ENCODE peak calls at places on chromosomes 3 and 15, in ten cellular contexts. One of them, this sample, is unnamed.

GRCh38 chr3:74537164-74537563 is 77.3 kb downstream of the CNTN3 start:
- DNase-seq in lower leg skin: peak
- DNase-seq in amygdala: no peak
- DNase-seq in naive thymus-derived CD8-positive, alpha-beta T cell: no peak
- DNase-seq in GM20000: no peak
- DNase-seq in mesothelial cell of epicardium: no peak
- DNase-seq in progenitor cell of endocrine pancreas: no peak
- DNase-seq in NCI-H774: no peak
- DNase-seq in T47D: no peak
- DNase-seq in endodermal cell: no peak
- DNase-seq in this sample: no peak

GRCh38 chr3:77186728-77187127 is 146.8 kb downstream of the ROBO2 start:
- DNase-seq in lower leg skin: no peak
- DNase-seq in amygdala: no peak
- DNase-seq in naive thymus-derived CD8-positive, alpha-beta T cell: no peak
- DNase-seq in GM20000: no peak
- DNase-seq in mesothelial cell of epicardium: no peak
- DNase-seq in progenitor cell of endocrine pancreas: no peak
- DNase-seq in NCI-H774: no peak
- DNase-seq in T47D: no peak
- DNase-seq in endodermal cell: no peak
- DNase-seq in this sample: no peak

GRCh38 chr3:122789585-122790273 is 3.9 kb downstream of the HSPBAP1 start:
- DNase-seq in lower leg skin: no peak
- DNase-seq in amygdala: no peak
- DNase-seq in naive thymus-derived CD8-positive, alpha-beta T cell: no peak
- DNase-seq in GM20000: no peak
- DNase-seq in mesothelial cell of epicardium: no peak
- DNase-seq in progenitor cell of endocrine pancreas: no peak
- DNase-seq in NCI-H774: no peak
- DNase-seq in T47D: no peak
- DNase-seq in endodermal cell: no peak
- DNase-seq in this sample: no peak

GRCh38 chr3:55370272-55370671 is 116.8 kb downstream of the WNT5A start:
- DNase-seq in lower leg skin: no peak
- DNase-seq in amygdala: no peak
- DNase-seq in naive thymus-derived CD8-positive, alpha-beta T cell: no peak
- DNase-seq in GM20000: no peak
- DNase-seq in mesothelial cell of epicardium: no peak
- DNase-seq in progenitor cell of endocrine pancreas: no peak
- DNase-seq in NCI-H774: no peak
- DNase-seq in T47D: no peak
- DNase-seq in endodermal cell: no peak
- DNase-seq in this sample: no peak

GRCh38 chr3:8767667-8768363 is 1.6 kb downstream of the OXTR start:
- DNase-seq in lower leg skin: no peak
- DNase-seq in amygdala: no peak
- DNase-seq in naive thymus-derived CD8-positive, alpha-beta T cell: no peak
- DNase-seq in GM20000: peak
- DNase-seq in mesothelial cell of epicardium: no peak
- DNase-seq in progenitor cell of endocrine pancreas: peak
- DNase-seq in NCI-H774: peak
- DNase-seq in T47D: peak
- DNase-seq in endodermal cell: peak
- DNase-seq in this sample: peak

GRCh38 chr15:70095387-70096214 is 2.1 kb downstream of the TLE3 start:
- DNase-seq in lower leg skin: peak
- DNase-seq in amygdala: peak
- DNase-seq in naive thymus-derived CD8-positive, alpha-beta T cell: no peak
- DNase-seq in GM20000: peak
- DNase-seq in mesothelial cell of epicardium: peak
- DNase-seq in progenitor cell of endocrine pancreas: peak
- DNase-seq in NCI-H774: peak
- DNase-seq in T47D: no peak
- DNase-seq in endodermal cell: peak
- DNase-seq in this sample: no peak

GRCh38 chr15:101126618-101127502 is 125.0 kb downstream of the CHSY1 start:
- DNase-seq in lower leg skin: no peak
- DNase-seq in amygdala: no peak
- DNase-seq in naive thymus-derived CD8-positive, alpha-beta T cell: no peak
- DNase-seq in GM20000: no peak
- DNase-seq in mesothelial cell of epicardium: no peak
- DNase-seq in progenitor cell of endocrine pancreas: no peak
- DNase-seq in NCI-H774: no peak
- DNase-seq in T47D: no peak
- DNase-seq in endodermal cell: peak
- DNase-seq in this sample: no peak

GRCh38 chr15:57496946-57497944 is 94.5 kb upstream of the MYZAP start:
- DNase-seq in lower leg skin: peak
- DNase-seq in amygdala: no peak
- DNase-seq in naive thymus-derived CD8-positive, alpha-beta T cell: no peak
- DNase-seq in GM20000: no peak
- DNase-seq in mesothelial cell of epicardium: no peak
- DNase-seq in progenitor cell of endocrine pancreas: no peak
- DNase-seq in NCI-H774: peak
- DNase-seq in T47D: no peak
- DNase-seq in endodermal cell: peak
- DNase-seq in this sample: no peak

GRCh38 chr15:58515807-58516206 is 84.0 kb downstream of the LIPC start:
- DNase-seq in lower leg skin: no peak
- DNase-seq in amygdala: no peak
- DNase-seq in naive thymus-derived CD8-positive, alpha-beta T cell: no peak
- DNase-seq in GM20000: peak
- DNase-seq in mesothelial cell of epicardium: no peak
- DNase-seq in progenitor cell of endocrine pancreas: no peak
- DNase-seq in NCI-H774: no peak
- DNase-seq in T47D: no peak
- DNase-seq in endodermal cell: peak
- DNase-seq in this sample: no peak

GRCh38 chr3:126553284-126553811 is 5.4 kb downstream of the C3orf22 start:
- DNase-seq in lower leg skin: peak
- DNase-seq in amygdala: no peak
- DNase-seq in naive thymus-derived CD8-positive, alpha-beta T cell: no peak
- DNase-seq in GM20000: no peak
- DNase-seq in mesothelial cell of epicardium: peak
- DNase-seq in progenitor cell of endocrine pancreas: no peak
- DNase-seq in NCI-H774: no peak
- DNase-seq in T47D: no peak
- DNase-seq in endodermal cell: peak
- DNase-seq in this sample: no peak

GRCh38 chr3:146163584-146163983 is 2.6 kb upstream of the PLOD2 start:
- DNase-seq in lower leg skin: no peak
- DNase-seq in amygdala: no peak
- DNase-seq in naive thymus-derived CD8-positive, alpha-beta T cell: no peak
- DNase-seq in GM20000: no peak
- DNase-seq in mesothelial cell of epicardium: no peak
- DNase-seq in progenitor cell of endocrine pancreas: no peak
- DNase-seq in NCI-H774: no peak
- DNase-seq in T47D: no peak
- DNase-seq in endodermal cell: no peak
- DNase-seq in this sample: no peak

GRCh38 chr3:133040696-133041523 is 2.7 kb downstream of the TMEM108 start:
- DNase-seq in lower leg skin: peak
- DNase-seq in amygdala: peak
- DNase-seq in naive thymus-derived CD8-positive, alpha-beta T cell: no peak
- DNase-seq in GM20000: peak
- DNase-seq in mesothelial cell of epicardium: peak
- DNase-seq in progenitor cell of endocrine pancreas: peak
- DNase-seq in NCI-H774: peak
- DNase-seq in T47D: peak
- DNase-seq in endodermal cell: peak
- DNase-seq in this sample: peak

GRCh38 chr3:177199206-177199765 is 2.0 kb upstream of the TBL1XR1 start:
- DNase-seq in lower leg skin: no peak
- DNase-seq in amygdala: no peak
- DNase-seq in naive thymus-derived CD8-positive, alpha-beta T cell: no peak
- DNase-seq in GM20000: no peak
- DNase-seq in mesothelial cell of epicardium: no peak
- DNase-seq in progenitor cell of endocrine pancreas: no peak
- DNase-seq in NCI-H774: no peak
- DNase-seq in T47D: peak
- DNase-seq in endodermal cell: no peak
- DNase-seq in this sample: no peak

GRCh38 chr15:49530106-49530505 is 90.5 kb downstream of the FAM227B start:
- DNase-seq in lower leg skin: no peak
- DNase-seq in amygdala: no peak
- DNase-seq in naive thymus-derived CD8-positive, alpha-beta T cell: no peak
- DNase-seq in GM20000: no peak
- DNase-seq in mesothelial cell of epicardium: no peak
- DNase-seq in progenitor cell of endocrine pancreas: no peak
- DNase-seq in NCI-H774: no peak
- DNase-seq in T47D: no peak
- DNase-seq in endodermal cell: no peak
- DNase-seq in this sample: no peak

GRCh38 chr3:122377975-122378374 is 5.1 kb downstream of the MIX23 start:
- DNase-seq in lower leg skin: no peak
- DNase-seq in amygdala: no peak
- DNase-seq in naive thymus-derived CD8-positive, alpha-beta T cell: no peak
- DNase-seq in GM20000: no peak
- DNase-seq in mesothelial cell of epicardium: no peak
- DNase-seq in progenitor cell of endocrine pancreas: no peak
- DNase-seq in NCI-H774: no peak
- DNase-seq in T47D: no peak
- DNase-seq in endodermal cell: no peak
- DNase-seq in this sample: no peak

GRCh38 chr3:47433796-47434195 is 41.9 kb downstream of the SCAP start:
- DNase-seq in lower leg skin: no peak
- DNase-seq in amygdala: no peak
- DNase-seq in naive thymus-derived CD8-positive, alpha-beta T cell: no peak
- DNase-seq in GM20000: no peak
- DNase-seq in mesothelial cell of epicardium: no peak
- DNase-seq in progenitor cell of endocrine pancreas: no peak
- DNase-seq in NCI-H774: no peak
- DNase-seq in T47D: no peak
- DNase-seq in endodermal cell: peak
- DNase-seq in this sample: no peak

GRCh38 chr3:38141173-38141951 is 2.9 kb downstream of the MYD88 start:
- DNase-seq in lower leg skin: peak
- DNase-seq in amygdala: no peak
- DNase-seq in naive thymus-derived CD8-positive, alpha-beta T cell: no peak
- DNase-seq in GM20000: no peak
- DNase-seq in mesothelial cell of epicardium: peak
- DNase-seq in progenitor cell of endocrine pancreas: no peak
- DNase-seq in NCI-H774: no peak
- DNase-seq in T47D: no peak
- DNase-seq in endodermal cell: peak
- DNase-seq in this sample: no peak

GRCh38 chr15:100308222-100309007 is 33.4 kb downstream of the ADAMTS17 start:
- DNase-seq in lower leg skin: no peak
- DNase-seq in amygdala: no peak
- DNase-seq in naive thymus-derived CD8-positive, alpha-beta T cell: no peak
- DNase-seq in GM20000: no peak
- DNase-seq in mesothelial cell of epicardium: no peak
- DNase-seq in progenitor cell of endocrine pancreas: no peak
- DNase-seq in NCI-H774: no peak
- DNase-seq in T47D: no peak
- DNase-seq in endodermal cell: no peak
- DNase-seq in this sample: no peak

GRCh38 chr3:107657971-107658370 is 135.2 kb downstream of the BBX start:
- DNase-seq in lower leg skin: no peak
- DNase-seq in amygdala: no peak
- DNase-seq in naive thymus-derived CD8-positive, alpha-beta T cell: no peak
- DNase-seq in GM20000: no peak
- DNase-seq in mesothelial cell of epicardium: no peak
- DNase-seq in progenitor cell of endocrine pancreas: no peak
- DNase-seq in NCI-H774: no peak
- DNase-seq in T47D: no peak
- DNase-seq in endodermal cell: no peak
- DNase-seq in this sample: no peak

GRCh38 chr15:25248583-25249235 is 190.1 kb downstream of the UBE3A start:
- DNase-seq in lower leg skin: peak
- DNase-seq in amygdala: no peak
- DNase-seq in naive thymus-derived CD8-positive, alpha-beta T cell: no peak
- DNase-seq in GM20000: no peak
- DNase-seq in mesothelial cell of epicardium: no peak
- DNase-seq in progenitor cell of endocrine pancreas: peak
- DNase-seq in NCI-H774: no peak
- DNase-seq in T47D: no peak
- DNase-seq in endodermal cell: no peak
- DNase-seq in this sample: no peak